ENCODE peak calls at places on chromosome 1, in ten cellular contexts. K, D, M, A, B, C, E, F, L and I are unnamed samples.

GRCh38 chr1:95829581-95829980 is 595.6 kb downstream of the RWDD3 start:
- DNase-seq in B (no peak), F (no peak), E (no peak), A (no peak), C (no peak), L (no peak), D (no peak), K (no peak), M (no peak), I (no peak)

GRCh38 chr1:236480758-236481436 is 42.9 kb upstream of the LGALS8 start:
- DNase-seq in E (no peak), M (no peak), K (no peak), L (no peak), F (peak), D (no peak), B (no peak), C (no peak), A (no peak), I (no peak)

GRCh38 chr1:1430114-1430982 is 5.1 kb upstream of the VWA1 start:
- DNase-seq in C (no peak), D (no peak), E (peak), B (no peak), L (no peak), M (peak), A (peak), K (peak), F (no peak), I (peak)

GRCh38 chr1:198986442-198986841 is 347.6 kb downstream of the PTPRC start:
- DNase-seq in C (no peak), E (no peak), K (no peak), L (no peak), F (no peak), M (no peak), B (no peak), D (no peak), A (no peak), I (no peak)

GRCh38 chr1:34379911-34380310 is 203.2 kb downstream of the C1orf94 start:
- DNase-seq in C (no peak), A (no peak), K (no peak), B (no peak), M (no peak), F (no peak), L (no peak), E (peak), D (no peak), I (no peak)

GRCh38 chr1:167599839-167600581 is 30.0 kb upstream of the RCSD1 start:
- DNase-seq in M (no peak), D (peak), L (no peak), A (no peak), B (no peak), E (peak), C (peak), K (peak), F (peak), I (peak)

GRCh38 chr1:151952811-151953210 is 40.8 kb downstream of the S100A10 start:
- DNase-seq in E (no peak), C (no peak), K (no peak), D (no peak), A (no peak), M (no peak), B (no peak), F (no peak), L (no peak), I (no peak)

GRCh38 chr1:219733511-219733910 is 120.6 kb upstream of the ZC3H11B start:
- DNase-seq in E (no peak), M (no peak), D (no peak), K (no peak), L (no peak), A (no peak), C (no peak), F (no peak), B (no peak), I (no peak)

GRCh38 chr1:41314376-41314775 is 46.9 kb upstream of the FOXO6 start:
- DNase-seq in D (peak), L (no peak), A (no peak), B (no peak), F (no peak), E (peak), K (peak), C (no peak), M (no peak), I (no peak)

GRCh38 chr1:203172184-203173115 is 3.2 kb downstream of the MYBPH start:
- DNase-seq in D (peak), B (no peak), F (peak), C (peak), M (peak), A (peak), L (peak), E (peak), K (peak), I (peak)

GRCh38 chr1:60430375-60430774 is 356.8 kb upstream of the C1orf87 start:
- DNase-seq in D (no peak), A (no peak), L (no peak), C (no peak), B (no peak), E (no peak), K (no peak), M (no peak), F (no peak), I (no peak)

GRCh38 chr1:81174052-81174451 is 626.7 kb upstream of the ADGRL2 start:
- DNase-seq in M (peak), A (no peak), L (no peak), E (peak), K (no peak), D (peak), F (no peak), C (no peak), B (no peak), I (no peak)

GRCh38 chr1:183877321-183877720 is 72.4 kb downstream of the RGL1 start:
- DNase-seq in K (peak), M (peak), F (peak), B (no peak), L (no peak), E (peak), A (no peak), D (peak), C (no peak), I (no peak)

GRCh38 chr1:220655509-220655908 is 34.7 kb upstream of the C1orf115 start:
- DNase-seq in K (no peak), B (no peak), F (no peak), C (no peak), A (no peak), L (no peak), M (no peak), E (no peak), D (no peak), I (no peak)

GRCh38 chr1:162206749-162207635 is 137.5 kb downstream of the NOS1AP start:
- DNase-seq in L (no peak), C (no peak), K (no peak), B (no peak), M (peak), E (no peak), D (no peak), A (peak), F (peak), I (peak)